ENCODE peak calls at places on chromosome 6, in five cellular contexts. D is HS-27A, W is Caki2, T is iris pigment epithelial cell, C is EL. Z is an unnamed sample.

GRCh38 chr6:54646551-54647300 is 199.8 kb upstream of the FAM83B start:
- DNase-seq in D (no peak), W (no peak), T (peak), C (no peak), Z (no peak)

GRCh38 chr6:166786704-166787293 is 159.7 kb upstream of the RPS6KA2 start:
- DNase-seq in D (peak), W (peak), T (peak), C (peak), Z (peak)

GRCh38 chr6:35729349-35729678 is 7.5 kb upstream of the ARMC12 start:
- DNase-seq in D (no peak), W (no peak), T (no peak), C (no peak), Z (no peak)

GRCh38 chr6:117463762-117464665 is 18.5 kb upstream of the DCBLD1 start:
- DNase-seq in D (peak), W (no peak), T (peak), C (peak), Z (peak)

GRCh38 chr6:11007715-11008608 is 36.1 kb downstream of the ELOVL2 start:
- DNase-seq in D (peak), W (peak), T (peak), C (peak), Z (peak)

GRCh38 chr6:34816635-34817301 is 24.9 kb downstream of the BLTP3A start:
- DNase-seq in D (no peak), W (no peak), T (no peak), C (no peak), Z (no peak)

GRCh38 chr6:163387317-163387716 is 27.2 kb upstream of the QKI start:
- DNase-seq in D (no peak), W (no peak), T (no peak), C (no peak), Z (no peak)

GRCh38 chr6:704037-704436 is 11.1 kb upstream of the EXOC2 start:
- DNase-seq in D (no peak), W (no peak), T (peak), C (no peak), Z (no peak)

GRCh38 chr6:23983691-23984090 is 142.3 kb upstream of the NRSN1 start:
- DNase-seq in D (no peak), W (no peak), T (no peak), C (no peak), Z (no peak)

GRCh38 chr6:137237413-137238170 is 18.4 kb upstream of the IFNGR1 start:
- DNase-seq in D (no peak), W (peak), T (peak), C (peak), Z (peak)

GRCh38 chr6:108585921-108586320 is 25.2 kb downstream of the FOXO3 start:
- DNase-seq in D (no peak), W (no peak), T (no peak), C (peak), Z (no peak)

GRCh38 chr6:107689881-107690545 is 134.1 kb downstream of the SCML4 start:
- DNase-seq in D (no peak), W (no peak), T (no peak), C (no peak), Z (no peak)

Z was measured in kidney glomerular epithelial cell.